ENCODE peak calls at places on chromosome 7, in seven cellular contexts. K, H, D, J, Y, Q and N are unnamed samples.

GRCh38 chr7:93029056-93029455 is 88.7 kb downstream of the SAMD9 start:
- DNase-seq in K (no peak), H (no peak), D (no peak), J (no peak), Y (no peak), Q (no peak), N (no peak)

GRCh38 chr7:9204571-9204970 is 771.2 kb downstream of the NXPH1 start:
- DNase-seq in K (no peak), H (no peak), D (no peak), J (no peak), Y (no peak), Q (no peak), N (no peak)

GRCh38 chr7:116857052-116857451 is 5.3 kb upstream of the CAPZA2 start:
- DNase-seq in K (no peak), H (no peak), D (no peak), J (no peak), Y (peak; percentile 57), Q (no peak), N (no peak)

GRCh38 chr7:34104120-34104519 is 198.8 kb downstream of the BMPER start:
- DNase-seq in K (no peak), H (no peak), D (no peak), J (no peak), Y (no peak), Q (no peak), N (no peak)

GRCh38 chr7:38840736-38841460 is 68.1 kb downstream of the VPS41 start:
- DNase-seq in K (no peak), H (no peak), D (no peak), J (no peak), Y (no peak), Q (no peak), N (no peak)

GRCh38 chr7:158077441-158077840 is 510.2 kb downstream of the PTPRN2 start:
- DNase-seq in K (no peak), H (no peak), D (peak; percentile 23), J (no peak), Y (no peak), Q (no peak), N (no peak)

GRCh38 chr7:55305130-55305529 is 60.0 kb upstream of the LANCL2 start:
- DNase-seq in K (no peak), H (no peak), D (no peak), J (no peak), Y (no peak), Q (no peak), N (no peak)

GRCh38 chr7:150380463-150380862 is 1.3 kb downstream of the ZNF775 start:
- DNase-seq in K (no peak), H (no peak), D (no peak), J (no peak), Y (no peak), Q (no peak), N (no peak)

GRCh38 chr7:30331338-30331737 is 46.9 kb downstream of the ZNRF2 start:
- DNase-seq in K (no peak), H (no peak), D (no peak), J (no peak), Y (no peak), Q (no peak), N (no peak)

GRCh38 chr7:75892634-75893272 is 13.9 kb downstream of the RHBDD2 start:
- DNase-seq in K (no peak), H (no peak), D (no peak), J (no peak), Y (no peak), Q (no peak), N (no peak)
- TF ChIP-seq REST in K (no peak), H (no peak), D (no peak), J (no peak), Y (no peak), Q (no peak), N (no peak)

GRCh38 chr7:6578114-6579084 is 1.1 kb downstream of the ZDHHC4 start:
- DNase-seq in K (no peak), H (no peak), D (no peak), J (peak; percentile 99), Y (no peak), Q (no peak), N (no peak)
- H3K4me3 ChIP-seq in K (peak overlapping the region; percentile 98), H (peak overlapping the region; percentile 87), D (peak overlapping the region; percentile 62), J (peak overlapping the region; percentile 87), Y (peak overlapping the region; percentile 94), Q (peak overlapping the region; percentile 95), N (peak overlapping the region; percentile 94)

GRCh38 chr7:42922017-42922753 is 9.8 kb downstream of the PSMA2 start:
- DNase-seq in K (no peak), H (no peak), D (no peak), J (no peak), Y (no peak), Q (no peak), N (no peak)
- H3K36me3 ChIP-seq in K (peaks cover 5% of the 10 kb centered on the region), H (peaks cover 73% of the 10 kb centered on the region), D (peaks cover 81% of the 10 kb centered on the region), J (peaks cover 80% of the 10 kb centered on the region), Y (peaks cover 79% of the 10 kb centered on the region), Q (peaks cover 91% of the 10 kb centered on the region), N (peaks cover 72% of the 10 kb centered on the region)

GRCh38 chr7:6432786-6433185 is 15.0 kb downstream of the DAGLB start:
- DNase-seq in K (no peak), H (no peak), D (no peak), J (no peak), Y (no peak), Q (no peak), N (no peak)

GRCh38 chr7:6430974-6431373 is 16.8 kb downstream of the DAGLB start:
- DNase-seq in K (no peak), H (no peak), D (no peak), J (no peak), Y (no peak), Q (no peak), N (no peak)

GRCh38 chr7:6433814-6434630 is 13.7 kb downstream of the DAGLB start:
- DNase-seq in K (no peak), H (no peak), D (no peak), J (no peak), Y (no peak), Q (no peak), N (no peak)

GRCh38 chr7:6425948-6426347 is 21.8 kb downstream of the DAGLB start:
- DNase-seq in K (no peak), H (no peak), D (no peak), J (no peak), Y (no peak), Q (no peak), N (no peak)

GRCh38 chr7:6430271-6430940 is 17.3 kb downstream of the DAGLB start:
- DNase-seq in K (no peak), H (no peak), D (peak; percentile 67), J (no peak), Y (peak; percentile 59), Q (no peak), N (no peak)
- TF ChIP-seq REST in K (no peak), H (no peak), D (no peak), J (no peak), Y (no peak), Q (no peak), N (no peak)

GRCh38 chr7:27922907-27923306 is 182.9 kb downstream of the TAX1BP1 start:
- DNase-seq in K (peak; percentile 38), H (no peak), D (no peak), J (no peak), Y (no peak), Q (no peak), N (no peak)
- H3K4me3 ChIP-seq in K (no peak overlapping the region), H (no peak overlapping the region), D (no peak overlapping the region), J (no peak overlapping the region), Y (no peak overlapping the region), Q (no peak overlapping the region), N (no peak overlapping the region)

DNA sequence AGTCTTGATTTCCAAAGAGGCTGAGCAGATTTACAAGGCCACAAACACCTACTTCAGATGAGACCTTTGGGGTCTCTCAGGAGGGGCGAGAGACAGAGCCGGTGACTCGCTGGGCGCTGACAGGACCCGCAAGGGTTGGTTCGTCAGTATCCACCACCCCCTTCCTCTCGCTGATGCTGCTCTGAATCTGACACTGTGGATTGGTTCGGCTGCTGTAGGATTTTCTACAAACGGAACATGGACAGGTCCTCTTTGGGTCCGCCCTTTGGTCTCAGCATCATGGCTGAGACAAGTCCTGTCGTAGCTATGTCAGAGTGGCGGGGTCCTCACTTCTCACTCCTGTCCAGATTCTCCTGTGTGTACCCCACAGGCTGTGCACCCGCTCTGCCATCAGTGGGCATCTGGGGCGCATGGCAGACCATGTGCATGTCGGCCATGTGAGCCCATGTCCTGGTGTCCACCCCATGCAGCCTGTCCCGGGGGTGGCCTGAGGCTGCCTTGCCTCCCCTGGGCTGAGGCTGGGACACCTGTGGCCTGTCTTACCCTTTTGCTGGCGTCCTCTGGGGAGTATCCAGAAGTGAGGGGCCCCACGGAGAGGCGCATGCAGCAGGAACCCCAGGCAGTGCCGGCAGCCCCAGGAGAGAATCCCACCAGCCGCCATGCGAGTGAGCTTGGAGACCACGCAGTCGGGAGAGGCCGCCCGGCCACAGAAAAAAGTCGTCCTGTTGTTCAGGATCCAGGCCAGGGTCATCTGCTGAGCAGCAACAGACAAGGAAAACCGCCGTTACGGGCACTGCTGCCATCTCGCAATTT is 21.6 kb upstream of the FAM20C start:
- DNase-seq in K (no peak), H (no peak), D (no peak), J (no peak), Y (no peak), Q (no peak), N (no peak)
- H3K36me3 ChIP-seq in K (no peaks in the 10 kb centered on the region), H (no peaks in the 10 kb centered on the region), D (no peaks in the 10 kb centered on the region), J (no peaks in the 10 kb centered on the region), Y (no peaks in the 10 kb centered on the region), Q (no peaks in the 10 kb centered on the region), N (no peaks in the 10 kb centered on the region)

DNA sequence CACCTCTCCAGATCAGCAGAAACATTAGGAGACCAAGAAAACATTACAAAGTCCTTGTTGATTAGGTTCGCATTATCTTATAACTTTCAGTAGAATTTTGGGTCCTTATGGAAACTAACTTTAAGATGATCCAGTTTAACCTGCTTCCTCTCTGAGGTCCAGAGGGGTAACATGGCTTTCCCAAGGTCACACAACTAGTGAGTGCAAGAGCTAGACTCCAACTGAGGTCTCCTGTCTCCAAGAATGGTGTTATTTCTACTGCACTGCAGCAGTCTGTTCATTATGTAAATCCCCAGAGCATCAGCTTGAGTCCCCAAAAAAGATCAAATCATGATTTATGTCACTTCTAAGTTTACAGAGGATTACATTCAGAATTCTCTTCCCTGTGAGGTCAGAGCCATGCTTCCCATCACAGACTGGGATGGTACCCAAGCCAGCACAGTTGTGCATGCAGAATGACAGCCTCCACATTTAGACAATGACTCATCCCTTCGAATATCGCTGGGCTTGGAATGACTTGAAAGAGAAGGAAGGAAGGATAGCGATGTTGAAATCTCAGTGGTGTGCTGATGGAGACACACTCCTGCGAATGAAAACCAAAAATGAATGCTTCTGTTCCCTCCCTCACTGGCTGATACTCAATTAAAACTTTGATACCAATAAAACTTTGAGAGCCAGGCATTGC is 163.1 kb upstream of the PLXNA4 start:
- DNase-seq in K (no peak), H (no peak), D (no peak), J (no peak), Y (no peak), Q (no peak), N (no peak)
- TF ChIP-seq REST in K (no peak), H (no peak), D (no peak), J (no peak), Y (no peak), Q (no peak), N (no peak)

DNA sequence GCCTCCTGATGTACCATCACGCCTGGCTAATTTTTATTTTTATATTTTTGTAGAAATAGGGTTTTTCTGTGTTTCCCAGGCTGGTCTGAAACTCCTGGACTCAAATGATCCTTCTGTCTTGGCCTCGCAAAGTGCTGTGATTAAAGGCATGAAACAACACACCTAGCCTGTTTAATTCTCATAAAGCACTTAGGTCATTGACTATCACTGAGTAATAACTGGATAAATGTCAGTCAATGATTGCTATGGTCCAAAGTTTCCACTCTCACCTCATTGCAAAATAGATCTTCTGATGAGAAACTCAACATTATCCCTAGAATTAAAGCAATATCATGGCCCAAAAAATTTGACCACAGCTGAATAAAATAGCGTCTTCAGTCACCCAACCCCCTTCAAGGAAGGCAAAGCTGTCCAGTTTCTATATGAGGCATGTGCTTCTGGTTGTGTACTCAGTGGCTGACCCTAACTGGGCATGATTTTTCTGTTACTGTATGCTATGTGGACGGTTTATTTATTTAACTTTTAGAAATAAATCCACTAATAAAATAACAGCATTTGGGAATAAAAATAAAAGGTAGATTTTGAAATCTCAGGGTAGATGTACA is 86.5 kb upstream of the LRRN3 start:
- DNase-seq in K (no peak), H (no peak), D (no peak), J (no peak), Y (no peak), Q (no peak), N (no peak)
- H3K4me3 ChIP-seq in K (no peak overlapping the region), H (no peak overlapping the region), D (no peak overlapping the region), J (no peak overlapping the region), Y (no peak overlapping the region), Q (no peak overlapping the region), N (no peak overlapping the region)